ENCODE peak calls at places on chromosome 7, in nine cellular contexts. I, F, K, T, O, E, A, R and V are unnamed samples.

GRCh38 chr7:113480537-113480936 is 362.2 kb upstream of the SMIM30 start:
- DNase-seq in F (no peak), A (no peak), K (no peak), I (no peak), E (no peak), R (no peak), T (no peak), O (no peak), V (no peak)

GRCh38 chr7:98254951-98255610 is 3.0 kb upstream of the TECPR1 start:
- DNase-seq in R (no peak), K (no peak), F (no peak), A (no peak), T (no peak), O (no peak), E (no peak), I (no peak), V (peak; percentile 16)

GRCh38 chr7:92699560-92699959 is 109.4 kb upstream of the FAM133B start:
- DNase-seq in K (no peak), F (no peak), I (no peak), R (no peak), O (no peak), A (no peak), E (no peak), T (no peak), V (no peak)

GRCh38 chr7:30168800-30169584 is 34.2 kb downstream of the MTURN start:
- DNase-seq in A (peak; percentile 79), E (no peak), T (peak; percentile 75), R (no peak), O (peak; percentile 48), F (no peak), K (no peak), I (no peak), V (peak; percentile 89)

GRCh38 chr7:32658034-32658944 is 163.0 kb downstream of the AVL9 start:
- DNase-seq in I (no peak), T (no peak), E (no peak), A (peak; percentile 90), R (no peak), K (no peak), F (no peak), O (no peak), V (no peak)

GRCh38 chr7:77935652-77936348 is 137.2 kb downstream of the PHTF2 start:
- DNase-seq in F (no peak), A (peak; percentile 21), O (no peak), T (no peak), E (no peak), I (no peak), K (no peak), R (no peak), V (peak; percentile 15)

GRCh38 chr7:105769951-105770628 is 106.3 kb downstream of the ATXN7L1 start:
- DNase-seq in K (no peak), E (no peak), O (no peak), A (peak; percentile 84), F (no peak), I (no peak), T (peak; percentile 46), R (no peak), V (no peak)

GRCh38 chr7:38831262-38831661 is 77.7 kb downstream of the VPS41 start:
- DNase-seq in F (no peak), E (no peak), A (no peak), O (no peak), K (no peak), T (no peak), I (no peak), R (no peak), V (no peak)

GRCh38 chr7:77838929-77839491 is 40.4 kb downstream of the PHTF2 start:
- DNase-seq in T (no peak), A (no peak), E (no peak), R (no peak), O (no peak), K (no peak), F (no peak), I (no peak), V (no peak)

GRCh38 chr7:140754506-140754905 is 58.0 kb downstream of the NDUFB2 start:
- DNase-seq in K (no peak), I (no peak), E (no peak), A (no peak), F (no peak), O (no peak), R (no peak), T (no peak), V (no peak)

GRCh38 chr7:2657208-2657607 is 25.4 kb downstream of the TTYH3 start:
- DNase-seq in I (no peak), T (no peak), E (no peak), F (no peak), K (no peak), R (no peak), O (no peak), A (no peak), V (no peak)

GRCh38 chr7:18357691-18358090 is 137.9 kb upstream of the HDAC9 start:
- DNase-seq in K (no peak), O (no peak), T (no peak), A (peak; percentile 53), F (no peak), R (no peak), I (no peak), E (no peak), V (peak; percentile 6)

GRCh38 chr7:112938895-112939588 is 147.6 kb downstream of the GPR85 start:
- DNase-seq in A (no peak), O (no peak), K (peak; percentile 21), I (peak; percentile 77), T (peak; percentile 59), R (peak; percentile 22), E (peak; percentile 39), F (no peak), V (peak; percentile 81)

GRCh38 chr7:138565451-138566114 is 105.5 kb downstream of the TRIM24 start:
- DNase-seq in O (peak; percentile 10), R (no peak), F (no peak), E (peak; percentile 49), A (no peak), I (no peak), K (no peak), T (peak; percentile 73), V (peak; percentile 88)

DNA sequence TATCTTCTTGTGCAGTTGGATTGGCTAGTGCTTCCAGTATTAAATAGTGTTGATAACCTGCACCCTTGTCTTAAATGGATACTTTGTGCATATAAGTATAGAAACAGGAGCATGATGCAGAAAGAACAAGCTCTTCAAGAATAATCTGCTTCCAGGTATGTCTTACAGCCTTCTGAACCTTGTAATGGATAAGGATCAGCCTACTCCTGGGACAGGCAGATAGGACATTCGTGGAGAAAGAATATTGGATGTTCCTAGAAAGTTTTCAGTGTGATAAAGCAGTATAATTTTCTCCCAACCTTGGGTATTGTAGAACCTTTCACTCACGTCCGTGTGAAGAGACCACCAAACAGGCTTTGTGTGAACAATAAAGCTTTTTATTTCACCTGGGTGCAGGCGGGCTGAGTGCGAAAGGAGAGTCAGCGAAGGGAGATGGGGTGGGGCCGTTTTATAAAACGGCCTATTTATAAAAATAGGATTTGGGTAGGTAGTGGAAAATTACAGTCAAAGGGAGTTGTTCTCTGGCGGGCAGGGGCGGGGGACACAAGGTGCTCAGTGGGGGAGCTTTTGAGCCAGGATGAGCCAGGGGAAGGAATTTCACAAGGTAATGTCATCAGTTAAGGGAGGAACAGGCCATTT is 27.2 kb downstream of the C1GALT1 start:
- DNase-seq in F (no peak), A (no peak), T (no peak), E (no peak), O (no peak), R (no peak), I (no peak), K (no peak), V (no peak)
- H3K9me3 ChIP-seq in F (no peaks in the 10 kb centered on the region), A (no peaks in the 10 kb centered on the region), T (no peaks in the 10 kb centered on the region), E (no peaks in the 10 kb centered on the region), O (no peaks in the 10 kb centered on the region), R (peaks cover 9% of the 10 kb centered on the region), I (no peaks in the 10 kb centered on the region), K (no peaks in the 10 kb centered on the region), V (no peaks in the 10 kb centered on the region)

GRCh38 chr7:9148687-9149086 is 715.3 kb downstream of the NXPH1 start:
- DNase-seq in K (no peak), T (no peak), F (no peak), R (no peak), O (no peak), I (no peak), A (no peak), E (no peak), V (no peak)
- H3K9me3 ChIP-seq in K (no peaks in the 10 kb centered on the region), T (no peaks in the 10 kb centered on the region), F (no peaks in the 10 kb centered on the region), R (peaks cover 13% of the 10 kb centered on the region), O (peaks cover 3% of the 10 kb centered on the region), I (no peaks in the 10 kb centered on the region), A (peaks cover 14% of the 10 kb centered on the region), E (peaks cover 6% of the 10 kb centered on the region), V (no peaks in the 10 kb centered on the region)

DNA sequence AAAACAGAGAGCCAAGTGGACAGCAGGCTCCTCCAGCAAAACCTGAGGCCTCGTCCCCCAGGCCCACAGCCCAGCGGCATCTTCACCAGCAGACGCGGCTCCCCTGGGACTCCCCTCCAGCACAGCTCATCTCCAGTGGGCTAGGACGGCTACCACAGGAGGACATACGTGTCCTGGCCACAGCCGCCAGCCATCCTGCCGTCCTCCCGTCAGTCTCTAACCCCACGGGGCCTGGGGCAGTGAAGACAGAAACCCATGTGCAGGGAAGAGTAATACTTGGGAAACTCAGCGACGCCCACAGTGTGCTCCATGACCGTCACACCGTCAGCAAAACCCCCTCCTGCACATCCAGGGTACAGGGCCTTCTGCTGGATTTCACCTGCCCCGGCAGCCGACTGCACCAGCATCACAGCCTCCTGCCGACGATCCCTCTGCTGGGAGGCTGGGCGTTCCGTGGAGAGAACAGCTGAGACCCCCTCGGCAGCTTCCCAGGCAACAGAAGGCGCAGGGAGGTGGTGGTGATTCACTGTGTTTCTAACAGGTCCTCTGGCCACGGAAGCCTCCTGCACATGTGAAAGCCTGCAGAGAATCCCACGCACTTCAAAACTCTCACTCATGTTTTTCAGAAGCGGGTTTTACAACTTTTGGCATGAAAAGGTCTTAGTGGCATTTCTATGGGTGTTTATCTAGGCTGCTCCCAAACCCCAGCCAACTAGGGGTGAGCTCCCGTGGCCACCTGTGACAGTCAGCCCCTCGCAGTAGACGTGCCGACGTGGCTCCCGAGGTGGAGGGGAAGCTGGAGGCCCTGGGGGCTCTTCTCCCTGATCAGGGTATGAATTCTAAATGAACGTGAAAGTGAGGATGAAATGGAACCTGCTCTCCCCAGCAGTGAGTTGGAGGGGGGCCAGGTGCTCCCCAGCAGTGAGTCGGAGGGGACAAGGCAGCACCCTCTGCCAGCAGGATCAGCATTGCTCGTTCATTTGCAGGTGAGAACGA is 513.5 kb downstream of the PTPRN2 start:
- DNase-seq in A (no peak), O (no peak), F (no peak), T (no peak), E (peak; percentile 75), R (no peak), I (peak; percentile 60), K (no peak), V (no peak)
- H3K9me3 ChIP-seq in A (no peaks in the 10 kb centered on the region), O (peaks cover 97% of the 10 kb centered on the region), F (no peaks in the 10 kb centered on the region), T (no peaks in the 10 kb centered on the region), E (no peaks in the 10 kb centered on the region), R (no peaks in the 10 kb centered on the region), I (no peaks in the 10 kb centered on the region), K (no peaks in the 10 kb centered on the region), V (no peaks in the 10 kb centered on the region)

DNA sequence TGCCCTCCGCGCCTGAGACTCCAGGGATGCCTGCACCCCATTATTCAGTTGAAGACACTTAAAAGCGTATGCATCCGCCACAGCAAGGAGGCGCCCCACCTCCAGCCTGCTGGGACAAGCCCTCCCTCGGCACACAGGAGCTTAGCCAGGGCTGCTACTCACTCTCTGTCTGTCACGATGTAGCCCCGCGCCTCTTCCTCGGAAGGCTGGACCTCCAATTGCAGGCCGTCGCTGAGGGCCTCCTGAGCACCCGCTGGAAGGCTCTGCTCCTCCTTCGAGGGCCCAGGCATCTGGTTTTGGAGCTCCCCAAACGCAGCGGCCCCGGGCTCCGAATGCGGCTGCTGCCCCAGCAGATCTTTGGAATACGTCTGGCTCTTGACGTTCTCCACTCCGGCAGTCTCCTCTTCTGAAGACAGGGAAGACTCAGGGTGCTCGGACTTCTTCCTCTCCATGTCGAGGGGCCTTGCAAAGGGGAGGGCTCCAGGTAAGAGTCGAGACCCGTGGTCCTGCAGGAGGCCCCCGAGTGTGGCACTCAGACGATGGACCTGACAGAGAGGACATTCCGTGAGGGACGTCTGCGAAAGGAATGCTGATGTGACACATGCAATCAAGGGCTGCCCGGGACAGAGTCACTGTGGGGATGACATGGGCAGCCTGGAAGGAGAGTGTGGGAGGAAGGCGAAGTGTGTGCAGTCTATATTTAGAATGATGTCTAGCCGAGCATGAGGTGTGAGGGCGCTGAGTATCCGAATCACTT is 453.9 kb downstream of the PTPRN2 start:
- DNase-seq in K (no peak), I (peak; percentile 66), O (no peak), A (no peak), E (no peak), R (no peak), F (no peak), T (no peak), V (peak; percentile 5)
- H3K9me3 ChIP-seq in K (no peaks in the 10 kb centered on the region), I (no peaks in the 10 kb centered on the region), O (peaks cover 85% of the 10 kb centered on the region), A (peaks cover 8% of the 10 kb centered on the region), E (peaks cover 20% of the 10 kb centered on the region), R (no peaks in the 10 kb centered on the region), F (no peaks in the 10 kb centered on the region), T (no peaks in the 10 kb centered on the region), V (no peaks in the 10 kb centered on the region)